ENCODE peak calls at places on chromosomes 16 and 17, in seven cellular contexts. J is cardiac fibroblast; I is OCI-LY7; L is BJ; Y is CD8-positive, alpha-beta T cell; E is GM13976; A is pancreas. Q is an unnamed sample.

GRCh38 chr17:37360632-37361031 is 15.2 kb upstream of the C17orf78 start:
- DNase-seq in J (peak; percentile 51), I (no peak), L (no peak), Y (no peak), E (no peak), A (no peak), Q (no peak)

GRCh38 chr17:16933317-16934132 is 38.4 kb downstream of the TNFRSF13B start:
- DNase-seq in J (no peak), I (no peak), L (no peak), Y (no peak), E (peak; percentile 33), A (no peak), Q (peak; percentile 27)

GRCh38 chr16:8109510-8110369 is 480.6 kb downstream of the TMEM114 start:
- DNase-seq in J (no peak), I (no peak), L (no peak), Y (no peak), E (no peak), A (no peak), Q (no peak)

GRCh38 chr17:66673668-66674276 is 161.1 kb upstream of the CACNG5 start:
- DNase-seq in J (peak; percentile 79), I (peak; percentile 41), L (no peak), Y (peak; percentile 60), E (no peak), A (no peak), Q (no peak)

GRCh38 chr16:20866161-20866772 is 33.9 kb downstream of the DCUN1D3 start:
- DNase-seq in J (peak; percentile 90), I (no peak), L (peak; percentile 29), Y (no peak), E (no peak), A (peak; percentile 57), Q (no peak)

GRCh38 chr16:58123896-58124600 is 5.1 kb downstream of the CFAP20 start:
- DNase-seq in J (no peak), I (no peak), L (no peak), Y (no peak), E (no peak), A (no peak), Q (no peak)

GRCh38 chr17:1491406-1492248 is 859 bp downstream of the MYO1C start:
- DNase-seq in J (peak; percentile 35), I (peak; percentile 68), L (no peak), Y (no peak), E (peak; percentile 93), A (peak; percentile 80), Q (no peak)

GRCh38 chr17:70636517-70637133 is 467.3 kb downstream of the KCNJ2 start:
- DNase-seq in J (peak; percentile 62), I (peak; percentile 48), L (no peak), Y (no peak), E (peak; percentile 34), A (no peak), Q (no peak)

GRCh38 chr17:42673885-42674754 is 2.7 kb downstream of the PLEKHH3 start:
- DNase-seq in J (peak; percentile 62), I (peak; percentile 66), L (no peak), Y (peak; percentile 30), E (peak; percentile 84), A (peak; percentile 76), Q (no peak)

GRCh38 chr17:5138616-5139453 is 23.0 kb downstream of the USP6 start:
- DNase-seq in J (no peak), I (no peak), L (no peak), Y (no peak), E (no peak), A (no peak), Q (no peak)

GRCh38 chr17:2172447-2172938 is 117.6 kb downstream of the HIC1 start:
- DNase-seq in J (peak; percentile 95), I (no peak), L (no peak), Y (no peak), E (no peak), A (peak; percentile 46), Q (no peak)

GRCh38 chr17:79948918-79949645 is 86.6 kb downstream of the TBC1D16 start:
- DNase-seq in J (no peak), I (no peak), L (no peak), Y (no peak), E (no peak), A (peak; percentile 30), Q (no peak)

GRCh38 chr17:77471984-77472836 is 331.4 kb downstream of the SEC14L1 start:
- DNase-seq in J (peak; percentile 68), I (peak; percentile 73), L (no peak), Y (no peak), E (no peak), A (no peak), Q (no peak)
- TF ChIP-seq CTCF in J (no peak), I (no peak), L (peak; percentile 3), Y (no peak), E (no peak), A (no peak), Q (no peak)

GRCh38 chr16:82061861-82062525 is 26.9 kb downstream of the HSD17B2 start:
- DNase-seq in J (peak; percentile 63), I (peak; percentile 36), L (no peak), Y (no peak), E (peak; percentile 41), A (no peak), Q (no peak)
- TF ChIP-seq CTCF in J (peak; percentile 48), I (peak; percentile 82), L (peak; percentile 41), Y (no peak), E (peak; percentile 44), A (peak; percentile 22), Q (peak; percentile 65)

GRCh38 chr17:31738067-31738466 is 121.0 kb downstream of the COPRS start:
- DNase-seq in J (no peak), I (no peak), L (no peak), Y (no peak), E (no peak), A (no peak), Q (no peak)

GRCh38 chr17:31731119-31731518 is 127.9 kb downstream of the COPRS start:
- DNase-seq in J (no peak), I (no peak), L (no peak), Y (no peak), E (no peak), A (no peak), Q (no peak)

GRCh38 chr17:31738488-31738887 is 120.6 kb downstream of the COPRS start:
- DNase-seq in J (no peak), I (no peak), L (no peak), Y (no peak), E (no peak), A (no peak), Q (no peak)

GRCh38 chr17:31736855-31737625 is 122.0 kb downstream of the COPRS start:
- DNase-seq in J (no peak), I (no peak), L (no peak), Y (no peak), E (no peak), A (no peak), Q (no peak)

GRCh38 chr17:31733326-31733725 is 125.7 kb downstream of the COPRS start:
- DNase-seq in J (no peak), I (no peak), L (no peak), Y (no peak), E (no peak), A (no peak), Q (no peak)
- TF ChIP-seq CTCF in J (no peak), I (no peak), L (no peak), Y (no peak), E (no peak), A (no peak), Q (no peak)

DNA sequence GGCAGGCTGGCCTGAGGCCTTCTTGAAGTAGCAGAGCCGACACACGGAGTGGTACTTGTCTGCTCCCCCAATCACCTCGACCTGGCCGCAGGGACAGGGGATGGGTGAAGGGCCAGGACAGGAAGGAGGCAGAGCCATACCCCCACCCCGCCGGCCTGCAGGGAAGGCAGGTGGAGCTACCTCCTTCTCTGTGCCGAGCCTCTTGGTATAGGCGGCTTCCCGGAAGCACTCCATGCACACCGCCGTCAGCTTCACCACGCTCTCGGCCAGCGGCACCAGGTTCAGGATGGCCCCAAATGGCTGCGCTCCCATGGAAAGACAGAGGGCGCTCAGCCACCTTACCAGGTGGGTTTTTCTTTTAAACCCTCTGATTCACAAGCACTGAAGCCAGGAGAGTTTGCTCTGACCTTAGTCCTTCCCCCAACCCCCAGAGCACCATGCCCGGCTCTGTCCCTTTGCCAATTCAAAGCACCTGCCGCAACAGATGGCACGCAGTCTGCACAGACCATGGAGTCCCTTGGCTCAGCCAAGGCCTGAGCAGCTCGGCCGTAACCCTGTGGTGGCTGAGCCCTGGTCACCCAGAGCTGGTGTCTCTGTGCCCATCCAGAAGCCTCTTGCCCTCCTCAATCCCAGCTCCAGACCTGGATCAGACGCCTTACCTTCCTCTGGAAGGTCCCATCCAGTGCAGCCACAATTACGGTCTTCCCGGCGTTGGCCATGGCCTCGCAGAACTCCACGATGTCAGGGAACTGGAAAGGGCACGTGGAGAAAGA is 6.7 kb downstream of the SYNGR2 start:
- DNase-seq in J (no peak), I (peak; percentile 53), L (no peak), Y (no peak), E (no peak), A (peak; percentile 88), Q (no peak)
- TF ChIP-seq CTCF in J (no peak), I (peak; percentile 73), L (no peak), Y (no peak), E (peak; percentile 19), A (no peak), Q (peak; percentile 35)

GRCh38 chr17:36151891-36152638 is 24.4 kb downstream of the TBC1D3B start:
- DNase-seq in J (no peak), I (no peak), L (no peak), Y (no peak), E (no peak), A (no peak), Q (no peak)

GRCh38 chr17:36148559-36149295 is 27.7 kb downstream of the TBC1D3B start:
- DNase-seq in J (peak; percentile 61), I (peak; percentile 75), L (no peak), Y (peak; percentile 51), E (peak; percentile 76), A (peak; percentile 61), Q (peak; percentile 66)

GRCh38 chr17:36153887-36154576 is 22.4 kb downstream of the TBC1D3B start:
- DNase-seq in J (no peak), I (no peak), L (no peak), Y (no peak), E (peak; percentile 32), A (no peak), Q (no peak)

GRCh38 chr17:36149296-36149820 is 27.1 kb downstream of the TBC1D3B start:
- DNase-seq in J (peak; percentile 78), I (no peak), L (peak; percentile 3), Y (no peak), E (no peak), A (no peak), Q (no peak)

GRCh38 chr17:36152639-36153120 is 23.8 kb downstream of the TBC1D3B start:
- DNase-seq in J (no peak), I (no peak), L (no peak), Y (no peak), E (no peak), A (no peak), Q (no peak)
- TF ChIP-seq CTCF in J (no peak), I (no peak), L (no peak), Y (no peak), E (no peak), A (no peak), Q (no peak)

Q was measured in CD14-positive monocyte.